ENCODE peak calls at places on chromosome 17, in five cellular contexts. L is adrenal gland; P is CD4-positive, alpha-beta T cell; T is heart right ventricle; K is heart left ventricle. B is an unnamed sample.

GRCh38 chr17:2412561-2413021 is 11.7 kb upstream of the MNT start:
- DNase-seq in L (peak), P (no peak), T (no peak), K (no peak), B (peak)

GRCh38 chr17:14717849-14718248 is 417.0 kb downstream of the HS3ST3B1 start:
- DNase-seq in L (no peak), P (no peak), T (no peak), K (no peak), B (no peak)

GRCh38 chr17:21177854-21178600 is 35.9 kb downstream of the TMEM11 start:
- DNase-seq in L (peak), P (no peak), T (no peak), K (no peak), B (no peak)

GRCh38 chr17:63222655-63223054 is 223.5 kb downstream of the CYB561 start:
- DNase-seq in L (no peak), P (no peak), T (no peak), K (no peak), B (no peak)

GRCh38 chr17:32806646-32807045 is 70.3 kb downstream of the MYO1D start:
- DNase-seq in L (no peak), P (no peak), T (no peak), K (no peak), B (no peak)

GRCh38 chr17:14320734-14321475 is 20.0 kb downstream of the HS3ST3B1 start:
- DNase-seq in L (no peak), P (no peak), T (no peak), K (no peak), B (no peak)

GRCh38 chr17:31743767-31744166 is 115.3 kb downstream of the COPRS start:
- DNase-seq in L (no peak), P (no peak), T (peak), K (no peak), B (no peak)

GRCh38 chr17:81368623-81369022 is 26.6 kb upstream of the BAHCC1 start:
- DNase-seq in L (no peak), P (no peak), T (no peak), K (no peak), B (no peak)

GRCh38 chr17:5499790-5500189 is 13.4 kb downstream of the MIS12 start:
- DNase-seq in L (no peak), P (no peak), T (no peak), K (no peak), B (no peak)

GRCh38 chr17:39486242-39486641 is 25.0 kb downstream of the CDK12 start:
- DNase-seq in L (peak), P (no peak), T (no peak), K (no peak), B (no peak)

GRCh38 chr17:75950421-75950820 is 9.6 kb upstream of the FBF1 start:
- DNase-seq in L (no peak), P (no peak), T (no peak), K (no peak), B (no peak)

GRCh38 chr17:19296786-19297778 is 59.9 kb downstream of the EPN2 start:
- DNase-seq in L (no peak), P (no peak), T (no peak), K (no peak), B (no peak)

GRCh38 chr17:28524476-28525415 is 18.6 kb downstream of the FOXN1 start:
- DNase-seq in L (no peak), P (no peak), T (no peak), K (no peak), B (peak)

GRCh38 chr17:10198509-10199249 is at the start of gene GAS7:
- DNase-seq in L (peak), P (peak), T (peak), K (peak), B (peak)

GRCh38 chr17:78305801-78306200 is 54.1 kb downstream of the SOCS3 start:
- DNase-seq in L (no peak), P (no peak), T (no peak), K (no peak), B (no peak)

GRCh38 chr17:78302478-78302877 is 57.4 kb downstream of the SOCS3 start:
- DNase-seq in L (no peak), P (no peak), T (no peak), K (no peak), B (no peak)

GRCh38 chr17:78306913-78307312 is 53.0 kb downstream of the SOCS3 start:
- DNase-seq in L (no peak), P (no peak), T (no peak), K (no peak), B (no peak)

GRCh38 chr17:78304549-78305037 is 55.3 kb downstream of the SOCS3 start:
- DNase-seq in L (no peak), P (no peak), T (peak), K (no peak), B (no peak)

DNA sequence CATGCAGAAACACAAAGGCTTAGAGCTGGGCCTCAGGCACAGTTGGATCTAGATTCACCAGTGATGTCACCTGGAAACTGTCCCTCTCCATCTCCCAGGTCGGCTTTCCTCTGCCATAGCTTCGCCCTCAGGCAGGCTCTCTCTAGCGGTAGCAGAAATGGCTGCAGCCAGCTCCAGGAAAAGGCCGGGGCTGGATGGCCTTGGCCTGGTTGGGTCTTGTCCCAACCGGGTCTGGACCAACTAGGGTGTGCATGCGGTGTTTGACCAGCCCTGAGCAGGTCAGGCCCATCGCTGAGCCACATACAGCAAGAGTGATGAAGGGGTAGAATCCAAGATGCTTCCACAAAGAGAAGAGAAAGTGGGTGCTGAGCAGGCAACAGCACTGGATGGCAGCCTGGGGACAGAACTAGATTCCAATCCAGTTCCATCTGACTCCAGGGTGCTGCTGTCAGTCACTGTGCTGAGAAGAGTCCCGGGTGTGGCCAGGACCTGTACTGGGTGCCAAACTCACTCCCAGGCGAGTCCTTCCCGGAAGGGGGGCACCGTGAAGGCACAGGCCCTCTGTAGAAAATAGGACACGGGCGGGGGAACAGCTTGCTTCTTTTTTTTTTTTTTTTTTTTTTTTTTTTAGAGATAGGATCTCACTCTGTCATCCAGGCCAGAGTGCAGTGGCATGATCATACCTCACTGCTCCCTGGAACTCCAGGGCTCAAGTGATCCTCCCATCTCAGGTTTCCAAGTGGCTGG is 51.8 kb downstream of the SOCS3 start:
- DNase-seq in L (peak), P (no peak), T (no peak), K (no peak), B (peak)
- TF ChIP-seq CTCF in L (peak), P (no peak), T (no peak), K (no peak), B (peak)

GRCh38 chr17:78314683-78315354 is 45.1 kb downstream of the SOCS3 start:
- DNase-seq in L (no peak), P (no peak), T (no peak), K (no peak), B (no peak)
- TF ChIP-seq CTCF in L (peak), P (no peak), T (no peak), K (no peak), B (no peak)

DNA sequence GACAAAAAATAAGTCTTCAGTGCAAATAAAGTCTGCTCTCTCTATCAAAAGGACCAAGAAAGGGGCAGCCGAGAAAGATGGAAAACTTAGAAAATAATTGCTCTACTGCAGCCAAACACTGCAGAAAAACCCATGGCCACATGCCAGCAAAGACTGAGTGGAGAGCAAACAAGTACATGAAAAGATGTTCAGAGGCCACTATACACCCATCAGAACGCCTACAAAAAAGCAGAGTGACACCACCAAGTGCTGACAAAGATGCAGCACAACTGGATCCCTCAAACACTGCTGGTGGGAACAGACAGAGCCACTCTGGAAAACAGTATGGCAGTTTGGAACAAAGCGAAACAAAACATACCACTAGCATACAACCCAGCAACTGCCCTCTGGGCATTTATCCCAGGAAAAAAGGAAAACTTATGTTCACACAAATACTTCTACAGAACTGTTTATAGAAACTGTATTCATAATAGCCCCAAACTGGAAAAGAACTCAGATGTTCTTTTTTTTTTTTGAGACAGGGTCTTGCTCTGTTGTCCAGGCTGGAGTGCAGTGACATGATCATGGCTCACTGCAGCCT is 36.7 kb downstream of the KIAA0753 start:
- DNase-seq in L (peak), P (no peak), T (peak), K (no peak), B (peak)
- TF ChIP-seq CTCF in L (no peak), P (no peak), T (no peak), K (no peak), B (no peak)

GRCh38 chr17:57553525-57553924 is 191.6 kb downstream of the CCDC182 start:
- DNase-seq in L (peak), P (no peak), T (no peak), K (no peak), B (no peak)

GRCh38 chr17:57553991-57554825 is 190.9 kb downstream of the CCDC182 start:
- DNase-seq in L (no peak), P (no peak), T (no peak), K (no peak), B (no peak)

GRCh38 chr17:57550671-57551315 is 194.3 kb downstream of the CCDC182 start:
- DNase-seq in L (no peak), P (no peak), T (no peak), K (no peak), B (no peak)

GRCh38 chr17:57551321-57552079 is 193.6 kb downstream of the CCDC182 start:
- DNase-seq in L (no peak), P (no peak), T (no peak), K (no peak), B (no peak)

GRCh38 chr17:57552114-57552601 is 192.9 kb downstream of the CCDC182 start:
- DNase-seq in L (no peak), P (no peak), T (peak), K (no peak), B (no peak)
- TF ChIP-seq CTCF in L (peak), P (no peak), T (peak), K (peak), B (no peak)

GRCh38 chr17:61318684-61319098 is 81.0 kb upstream of the TBX2 start:
- DNase-seq in L (no peak), P (no peak), T (no peak), K (no peak), B (no peak)
- TF ChIP-seq CTCF in L (no peak), P (no peak), T (no peak), K (no peak), B (no peak)

DNA sequence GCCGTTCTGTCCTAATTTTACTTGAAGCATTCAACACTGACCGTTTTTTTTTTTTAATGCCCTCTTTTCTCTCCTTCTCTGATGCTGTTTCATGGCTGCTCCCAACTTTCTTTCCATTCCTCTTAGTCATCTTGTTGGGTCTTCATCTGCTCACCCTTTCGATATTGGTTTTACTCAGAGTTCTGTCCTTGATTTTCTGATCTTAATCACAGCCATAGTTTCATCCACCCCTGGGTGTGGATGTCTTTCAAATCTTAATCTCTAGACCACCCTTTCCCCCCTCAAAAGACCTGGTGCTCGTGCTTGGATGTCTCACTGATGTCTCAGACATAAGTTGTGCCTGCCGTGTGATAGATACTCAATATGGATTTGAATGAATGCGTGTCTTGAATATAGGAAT is 22.4 kb downstream of the NDEL1 start:
- DNase-seq in L (no peak), P (no peak), T (no peak), K (no peak), B (no peak)
- TF ChIP-seq CTCF in L (no peak), P (no peak), T (no peak), K (no peak), B (no peak)

DNA sequence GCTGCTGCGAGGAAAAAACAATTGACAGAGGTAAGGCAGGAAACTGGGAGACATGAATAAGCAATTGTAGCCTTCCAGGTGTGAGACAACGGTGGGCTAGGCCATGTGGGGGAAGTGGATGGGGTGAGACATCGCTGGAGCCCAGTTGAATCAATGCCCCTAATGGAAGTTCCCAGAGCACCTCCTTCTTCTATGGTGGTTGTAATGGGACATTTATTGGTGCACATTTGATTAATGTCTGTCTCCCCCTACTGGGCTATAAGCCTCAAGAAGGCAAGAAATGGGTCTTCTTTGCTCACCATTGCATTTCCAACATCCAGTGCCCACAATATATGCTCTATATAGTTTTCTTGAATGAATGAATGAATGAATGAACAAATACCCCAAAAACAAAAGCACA is 22.7 kb upstream of the CD300E start:
- DNase-seq in L (no peak), P (no peak), T (no peak), K (no peak), B (no peak)
- TF ChIP-seq CTCF in L (peak), P (peak), T (no peak), K (no peak), B (peak)